ENCODE peak calls at places on chromosomes 1 and 21, in seven cellular contexts. I is GM03348, U is COLO829, J is H54, Q is HEK293T, M is NCI-H1417, D is fibroblast of the aortic adventitia. Y is an unnamed sample.

GRCh38 chr1:28510350-28511223 is 4.7 kb downstream of the RCC1 start:
- DNase-seq in I (no peak), U (no peak), J (no peak), Q (no peak), M (no peak), D (peak), Y (no peak)

GRCh38 chr21:33368124-33368523 is 35.1 kb upstream of the IFNGR2 start:
- DNase-seq in I (no peak), U (no peak), J (no peak), Q (no peak), M (no peak), D (no peak), Y (no peak)

GRCh38 chr21:44986471-44987291 is 46.9 kb downstream of the SLX9 start:
- DNase-seq in I (no peak), U (no peak), J (no peak), Q (no peak), M (no peak), D (no peak), Y (no peak)

GRCh38 chr1:224809137-224809536 is 120.3 kb upstream of the DNAH14 start:
- DNase-seq in I (no peak), U (no peak), J (no peak), Q (no peak), M (no peak), D (no peak), Y (no peak)

GRCh38 chr1:18676431-18676830 is 45.8 kb downstream of the PAX7 start:
- DNase-seq in I (no peak), U (no peak), J (no peak), Q (no peak), M (no peak), D (no peak), Y (no peak)

GRCh38 chr1:41173651-41174050 is 68.5 kb downstream of the SCMH1 start:
- DNase-seq in I (no peak), U (no peak), J (no peak), Q (no peak), M (no peak), D (no peak), Y (no peak)

GRCh38 chr1:162548170-162548569 is 13.4 kb upstream of the UAP1 start:
- DNase-seq in I (peak), U (no peak), J (no peak), Q (no peak), M (no peak), D (peak), Y (no peak)

GRCh38 chr1:205013683-205014367 is 29.2 kb upstream of the CNTN2 start:
- DNase-seq in I (peak), U (no peak), J (no peak), Q (no peak), M (peak), D (peak), Y (peak)

GRCh38 chr1:29682918-29683314 is 446.6 kb downstream of the PTPRU start:
- DNase-seq in I (peak), U (no peak), J (no peak), Q (no peak), M (peak), D (peak), Y (peak)

GRCh38 chr21:44952116-44952928 is 12.5 kb downstream of the SLX9 start:
- DNase-seq in I (no peak), U (no peak), J (no peak), Q (no peak), M (no peak), D (no peak), Y (no peak)

GRCh38 chr1:2202843-2203601 is 8.4 kb upstream of the FAAP20 start:
- DNase-seq in I (no peak), U (no peak), J (no peak), Q (no peak), M (no peak), D (no peak), Y (no peak)

Y was measured in NCI-H345.